ENCODE peak calls at places on chromosomes 3 and 15, in six cellular contexts. U is K562, S is GM12878, E is A549, R is HepG2, V is endothelial cell of umbilical vein. B is an unnamed sample.
A peak's percentile ranks its signal among the peaks of the same experiment; 100 is the strongest.

GRCh38 chr15:67281714-67282113 is 27.1 kb downstream of the IQCH start:
- DNase-seq in S (no peak), V (no peak), R (no peak), U (no peak), E (no peak), B (no peak)

GRCh38 chr15:69578792-69579587 is 126.4 kb downstream of the RPLP1 start:
- DNase-seq in U (no peak), E (no peak), R (no peak), S (no peak), V (peak; percentile 34), B (no peak)

GRCh38 chr15:31090741-31091140 is 10.8 kb downstream of the TRPM1 start:
- DNase-seq in V (no peak), R (no peak), E (no peak), S (no peak), U (no peak), B (no peak)

GRCh38 chr3:193800138-193801043 is 207.4 kb downstream of the OPA1 start:
- DNase-seq in R (no peak), S (no peak), V (peak; percentile 34), U (peak; percentile 29), E (no peak), B (no peak)

GRCh38 chr3:100086401-100086800 is 27.9 kb downstream of the FILIP1L start:
- DNase-seq in U (no peak), R (no peak), E (no peak), S (no peak), V (no peak), B (no peak)

GRCh38 chr3:182740710-182741109 is 52.6 kb upstream of the ATP11B start:
- DNase-seq in S (no peak), V (no peak), R (no peak), E (peak; percentile 24), U (no peak), B (no peak)

GRCh38 chr15:44183363-44183762 is 11.7 kb downstream of the FRMD5 start:
- DNase-seq in E (no peak), S (no peak), U (no peak), V (no peak), R (no peak), B (no peak)

GRCh38 chr3:133949438-133949837 is 53.8 kb upstream of the RAB6B start:
- DNase-seq in E (no peak), V (peak; percentile 88), R (no peak), U (no peak), S (no peak), B (no peak)

GRCh38 chr3:29686889-29687592 is 406.2 kb downstream of the RBMS3 start:
- DNase-seq in U (no peak), V (peak; percentile 83), S (peak; percentile 70), R (no peak), E (no peak), B (no peak)

GRCh38 chr15:63605036-63605435 is 7.8 kb downstream of the FBXL22 start:
- DNase-seq in S (no peak), U (no peak), E (no peak), R (no peak), V (no peak), B (no peak)

GRCh38 chr15:83830381-83830780 is 176.5 kb downstream of the ADAMTSL3 start:
- DNase-seq in V (no peak), R (no peak), S (no peak), E (no peak), U (no peak), B (no peak)

GRCh38 chr3:3065876-3066275 is 44.3 kb downstream of the IL5RA start:
- DNase-seq in V (no peak), E (peak; percentile 55), U (no peak), S (no peak), R (no peak), B (no peak)

GRCh38 chr3:123735456-123735855 is 148.7 kb downstream of the MYLK start:
- DNase-seq in U (no peak), V (no peak), S (no peak), R (no peak), E (no peak), B (no peak)

GRCh38 chr3:181720281-181720680 is 8.6 kb downstream of the SOX2 start:
- DNase-seq in R (no peak), U (peak; percentile 56), E (no peak), S (no peak), V (no peak), B (no peak)

GRCh38 chr3:58683001-58683845 is 16.6 kb upstream of the FAM3D start:
- DNase-seq in R (no peak), E (peak; percentile 7), V (no peak), S (peak; percentile 42), U (no peak), B (peak; percentile 9)

GRCh38 chr15:64898406-64898805 is 13.3 kb upstream of the ANKDD1A start:
- DNase-seq in E (no peak), R (no peak), S (no peak), V (no peak), U (no peak), B (no peak)

GRCh38 chr15:68511073-68511991 is 67.5 kb upstream of the CORO2B start:
- DNase-seq in E (no peak), V (no peak), U (no peak), S (no peak), R (no peak), B (no peak)

GRCh38 chr3:13451301-13451673 is 28.8 kb upstream of the HDAC11 start:
- DNase-seq in S (no peak), E (peak; percentile 45), V (no peak), R (no peak), U (no peak), B (no peak)

GRCh38 chr15:76058714-76059319 is 968 bp upstream of the TMEM266 start:
- DNase-seq in S (peak; percentile 19), E (peak; percentile 68), R (peak; percentile 15), V (no peak), U (peak; percentile 19), B (peak; percentile 75)

GRCh38 chr3:15500107-15500724 is 21.3 kb downstream of the COLQ start:
- DNase-seq in U (no peak), R (no peak), S (no peak), E (no peak), V (no peak), B (no peak)

GRCh38 chr3:63727248-63727647 is 74.8 kb downstream of the SNTN start:
- DNase-seq in S (no peak), U (no peak), R (no peak), V (no peak), E (no peak), B (no peak)

DNA sequence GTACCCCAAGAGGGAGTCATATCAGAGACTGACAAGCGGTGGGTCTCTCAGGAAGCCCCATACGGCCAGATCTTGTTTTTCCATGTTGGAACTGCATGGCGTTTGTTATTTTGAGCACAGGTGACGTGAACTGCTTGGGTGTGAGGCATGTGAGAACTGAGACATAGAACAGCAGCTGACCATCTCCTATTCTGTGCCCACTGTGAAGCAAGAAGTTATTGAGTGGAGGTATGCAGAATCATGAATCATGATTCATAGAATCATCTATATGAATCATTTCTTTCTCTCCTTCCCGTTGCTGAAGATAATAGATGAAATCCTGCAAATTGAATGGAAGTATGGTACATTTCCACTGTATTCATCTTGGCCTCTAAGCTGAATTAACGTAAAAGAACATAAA is 4.7 kb downstream of the VPS8 start:
- DNase-seq in S (no peak), U (no peak), V (no peak), R (no peak), E (no peak), B (no peak)
- TF ChIP-seq POLR2A in S (no peak), U (no peak), V (no peak), R (no peak), E (no peak), B (no peak)

DNA sequence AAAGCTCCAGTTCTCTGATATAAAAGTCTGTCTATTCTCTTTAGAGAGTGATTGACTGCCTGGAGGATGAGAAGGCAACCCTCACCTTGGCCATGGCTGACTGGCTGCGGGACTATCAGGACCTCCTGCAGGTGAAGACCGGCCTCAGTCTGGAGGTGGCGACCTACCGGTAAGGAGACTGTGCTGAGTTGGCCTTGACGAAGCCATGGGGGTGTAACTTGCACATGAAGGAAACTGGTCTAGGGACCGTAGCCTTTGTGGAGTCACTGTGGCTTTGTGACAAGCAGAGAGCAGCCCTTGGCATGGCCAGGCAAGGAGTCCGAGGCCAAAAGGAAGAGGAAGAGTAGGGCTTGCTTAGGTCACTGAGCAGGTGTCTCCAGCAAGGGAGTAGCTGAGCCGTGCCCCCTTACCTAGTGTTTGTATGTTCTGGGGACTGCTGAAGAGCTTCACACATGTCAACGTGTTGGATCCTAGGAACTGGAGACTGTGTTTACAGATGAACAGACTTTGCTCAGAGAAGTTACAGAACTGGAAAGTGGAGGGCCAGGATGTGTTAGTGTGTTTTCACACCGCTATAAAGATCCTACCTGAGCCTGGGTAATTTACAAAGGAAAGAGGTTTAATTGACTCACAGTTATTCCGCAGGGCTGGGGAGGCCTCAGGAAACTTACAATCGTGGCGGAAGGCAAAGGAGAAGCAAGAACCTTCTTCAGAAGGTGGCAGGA is 8.8 kb downstream of the SYNM start:
- DNase-seq in E (no peak), V (no peak), R (peak; percentile 23), U (no peak), S (no peak), B (no peak)
- H3K4me3 ChIP-seq in E (no peak overlapping the region), V (no peak overlapping the region), R (no peak overlapping the region), U (no peak overlapping the region), S (no peak overlapping the region), B (no peak overlapping the region)

GRCh38 chr15:77225088-77225487 is 154.2 kb upstream of the TSPAN3 start:
- DNase-seq in E (no peak), V (peak; percentile 33), U (no peak), S (no peak), R (no peak), B (peak; percentile 2)
- TF ChIP-seq MYC in E (no peak), V (no peak), U (no peak), S (no peak), R (no peak), B (no peak)

DNA sequence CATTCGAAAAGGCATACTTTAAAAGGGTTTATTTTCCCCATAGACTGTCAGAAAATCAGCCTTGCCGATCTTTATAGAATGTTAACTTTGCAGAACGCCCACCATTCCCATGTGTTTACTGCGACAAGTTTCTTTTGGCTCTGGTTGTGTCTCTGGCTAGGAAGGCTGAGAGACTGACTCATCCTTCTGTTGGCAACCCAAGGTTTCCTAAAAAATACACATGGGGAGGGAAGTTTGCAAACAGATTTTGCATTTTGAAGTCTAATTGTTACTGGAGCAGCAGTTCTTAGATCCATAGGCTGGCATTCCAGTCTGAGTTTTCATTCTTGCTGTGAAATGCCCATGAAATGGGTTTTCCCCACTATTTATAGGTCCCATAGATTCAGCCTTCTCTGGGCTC is 37.9 kb upstream of the MINAR1 start:
- DNase-seq in V (peak; percentile 25), U (no peak), S (no peak), E (no peak), R (no peak), B (no peak)
- TF ChIP-seq POLR2A in V (no peak), U (no peak), S (no peak), E (no peak), R (no peak), B (no peak)

DNA sequence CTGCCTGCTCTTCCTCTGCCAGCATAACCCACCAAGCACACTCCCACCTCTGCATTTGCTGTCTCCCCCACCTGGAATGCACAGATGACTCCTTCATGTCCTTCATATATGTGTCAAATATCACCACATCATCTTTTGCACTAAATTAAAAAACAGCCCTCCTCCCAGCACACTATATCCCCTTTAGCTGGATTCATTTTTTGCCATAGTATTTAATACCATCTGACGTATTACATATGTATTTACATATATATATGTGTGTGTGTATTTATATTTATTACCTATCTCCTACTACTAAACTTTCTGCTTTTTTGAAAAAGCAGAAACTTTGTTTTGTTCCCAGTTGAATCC is 29.4 kb upstream of the UBL7 start:
- DNase-seq in U (no peak), S (no peak), V (no peak), E (no peak), R (no peak), B (no peak)
- H3K4me3 ChIP-seq in U (no peak overlapping the region), S (no peak overlapping the region), V (no peak overlapping the region), E (no peak overlapping the region), R (no peak overlapping the region), B (no peak overlapping the region)

B was measured in NB4.